ENCODE peak calls at places on chromosome X, in seven cellular contexts. Q is EL, O is neural crest cell, R is erythroblast, J is skeletal muscle cell, P is fibroblast of villous mesenchyme, Y is fibroblast of mammary gland. C is an unnamed sample.

GRCh38 chrX:66684196-66684595 is 45.3 kb upstream of the EDA2R start:
- DNase-seq in P (no peak), R (no peak), O (no peak), Q (no peak), Y (peak), J (no peak), C (no peak)

GRCh38 chrX:27808226-27808625 is 436 bp downstream of the MAGEB10 start:
- DNase-seq in Q (no peak), Y (no peak), J (no peak), O (no peak), P (no peak), R (no peak), C (no peak)

GRCh38 chrX:112818114-112819012 is 22.3 kb downstream of the AMOT start:
- DNase-seq in O (no peak), P (no peak), Y (no peak), Q (no peak), J (no peak), R (no peak), C (no peak)

GRCh38 chrX:47458528-47458927 is 24.5 kb downstream of the ZNF41 start:
- DNase-seq in J (no peak), R (no peak), Q (no peak), P (no peak), O (no peak), Y (no peak), C (no peak)

GRCh38 chrX:66635360-66635759 is 3.5 kb downstream of the EDA2R start:
- DNase-seq in R (no peak), P (peak), Y (peak), J (peak), O (no peak), Q (peak), C (no peak)

GRCh38 chrX:49174723-49175122 is 3.0 kb downstream of the PLP2 start:
- DNase-seq in Y (no peak), J (no peak), R (no peak), P (no peak), O (no peak), Q (no peak), C (no peak)

GRCh38 chrX:18643853-18644252 is 28.1 kb downstream of the RS1 start:
- DNase-seq in O (no peak), Q (no peak), P (no peak), J (no peak), Y (no peak), R (no peak), C (no peak)

GRCh38 chrX:135931644-135932487 is 38.4 kb downstream of the SAGE1 start:
- DNase-seq in Q (peak), R (peak), O (peak), P (peak), Y (peak), J (no peak), C (peak)

GRCh38 chrX:23959781-23960180 is 52.0 kb downstream of the CXorf58 start:
- DNase-seq in R (no peak), Y (no peak), P (no peak), Q (no peak), O (no peak), J (no peak), C (no peak)

GRCh38 chrX:107205770-107206696 is at the start of the genes DNAAF6 and NUP62CL:
- DNase-seq in Y (peak), R (peak), O (peak), Q (peak), J (no peak), P (peak), C (peak)

GRCh38 chrX:96372313-96373046 is 312.2 kb upstream of the DIAPH2 start:
- DNase-seq in J (peak), O (peak), R (peak), Q (peak), Y (peak), P (peak), C (peak)

GRCh38 chrX:40470830-40471429 is 109.8 kb upstream of the ATP6AP2 start:
- DNase-seq in R (no peak), O (no peak), P (no peak), Y (no peak), J (no peak), Q (peak), C (no peak)

GRCh38 chrX:103791233-103791632 is 14.6 kb downstream of the PLP1 start:
- DNase-seq in O (no peak), P (no peak), R (no peak), Y (no peak), Q (peak), J (no peak), C (peak)

GRCh38 chrX:74422029-74422352 is 698 bp downstream of the SLC16A2 start:
- DNase-seq in Q (no peak), Y (no peak), R (no peak), O (no peak), J (no peak), P (no peak), C (no peak)

GRCh38 chrX:149631293-149632165 is at the start of gene TMEM185A:
- DNase-seq in Q (peak), P (peak), R (peak), Y (peak), J (no peak), O (peak), C (peak)

GRCh38 chrX:85544609-85545008 is 165.1 kb upstream of the POF1B start:
- DNase-seq in P (peak), R (no peak), Y (peak), Q (no peak), J (no peak), O (no peak), C (no peak)

GRCh38 chrX:54482839-54483593 is 13.0 kb downstream of the FGD1 start:
- DNase-seq in O (no peak), J (no peak), R (no peak), Y (no peak), P (no peak), Q (no peak), C (no peak)

GRCh38 chrX:101265869-101266428 is 25.2 kb downstream of the TAF7L start:
- DNase-seq in O (no peak), P (peak), Q (peak), Y (peak), J (peak), R (no peak), C (peak)

GRCh38 chrX:40096395-40097091 is 1.2 kb downstream of the BCOR start:
- DNase-seq in R (peak), Y (no peak), J (no peak), Q (peak), P (peak), O (no peak), C (peak)

GRCh38 chrX:153777261-153778090 is 3.4 kb upstream of the SRPK3 start:
- DNase-seq in P (no peak), Q (no peak), O (no peak), J (no peak), R (no peak), Y (no peak), C (no peak)

GRCh38 chrX:115284877-115285276 is 4.6 kb upstream of the LUZP4 start:
- DNase-seq in P (peak), R (no peak), Q (no peak), Y (peak), O (no peak), J (no peak), C (peak)

GRCh38 chrX:154082396-154083133 is 15.0 kb downstream of the MECP2 start:
- DNase-seq in Q (peak), Y (peak), O (no peak), P (peak), R (no peak), J (no peak), C (peak)

GRCh38 chrX:2696698-2697215 is 5.7 kb downstream of the CD99 start:
- DNase-seq in R (no peak), Y (peak), J (peak), Q (peak), P (peak), O (no peak), C (peak)

GRCh38 chrX:58025979-58026378 is 115.7 kb upstream of the ZXDA start:
- DNase-seq in R (peak), O (no peak), Y (peak), Q (peak), P (peak), J (no peak), C (peak)

GRCh38 chrX:15170927-15171326 is 99.0 kb downstream of the ASB9 start:
- DNase-seq in R (no peak), P (peak), Q (peak), O (no peak), Y (no peak), J (no peak), C (peak)

GRCh38 chrX:13419276-13419675 is 99.4 kb upstream of the ATXN3L start:
- DNase-seq in Q (no peak), Y (peak), J (no peak), R (no peak), P (no peak), O (no peak), C (no peak)

GRCh38 chrX:51893931-51894696 is 691 bp downstream of the MAGED1 start:
- DNase-seq in Q (peak), J (no peak), O (peak), P (no peak), Y (peak), R (peak), C (peak)

GRCh38 chrX:13599491-13599890 is 30.1 kb downstream of the EGFL6 start:
- DNase-seq in O (no peak), J (no peak), Q (no peak), R (no peak), Y (no peak), P (no peak), C (no peak)

GRCh38 chrX:56382278-56382677 is 150.1 kb downstream of the KLF8 start:
- DNase-seq in R (no peak), Q (no peak), P (no peak), Y (no peak), J (no peak), O (no peak), C (no peak)

GRCh38 chrX:44306336-44306735 is 37.1 kb downstream of the EFHC2 start:
- DNase-seq in Y (peak), J (peak), R (no peak), P (peak), O (no peak), Q (peak), C (peak)